ENCODE peak calls at places on chromosomes 11 and 22, in six cellular contexts. Y is coronary artery, M is HCT116, Z is retinal pigment epithelial cell, B is PC-3, K is small intestine. N is an unnamed sample.

GRCh38 chr11:77267910-77268309 is 33.6 kb downstream of the GDPD4 start:
- DNase-seq in Y (no peak), M (no peak), Z (no peak), B (no peak), K (no peak), N (no peak)

GRCh38 chr22:23536821-23537345 is 43.2 kb downstream of the IGLL1 start:
- DNase-seq in Y (no peak), M (no peak), Z (no peak), B (no peak), K (no peak), N (no peak)

GRCh38 chr11:133896642-133897330 is 51.5 kb upstream of the SPATA19 start:
- DNase-seq in Y (peak; percentile 61), M (no peak), Z (no peak), B (no peak), K (no peak), N (no peak)

GRCh38 chr11:101974255-101974654 is 57.9 kb upstream of the ANGPTL5 start:
- DNase-seq in Y (no peak), M (no peak), Z (no peak), B (peak; percentile 52), K (no peak), N (no peak)

GRCh38 chr22:29454186-29454745 is 15.9 kb downstream of the RFPL1 start:
- DNase-seq in Y (no peak), M (no peak), Z (no peak), B (no peak), K (no peak), N (no peak)

GRCh38 chr11:39443424-39444022 is 2015.9 kb downstream of the LRRC4C start:
- DNase-seq in Y (no peak), M (no peak), Z (no peak), B (no peak), K (no peak), N (no peak)

GRCh38 chr22:30212363-30212995 is 34.1 kb downstream of the LIF start:
- DNase-seq in Y (no peak), M (peak; percentile 93), Z (peak; percentile 100), B (peak; percentile 95), K (peak; percentile 72), N (no peak)

GRCh38 chr11:128981254-128981653 is 38.6 kb upstream of the TP53AIP1 start:
- DNase-seq in Y (no peak), M (no peak), Z (no peak), B (peak; percentile 87), K (no peak), N (no peak)

GRCh38 chr11:87719311-87720073 is 455.8 kb downstream of the RAB38 start:
- DNase-seq in Y (no peak), M (no peak), Z (peak; percentile 20), B (peak; percentile 14), K (no peak), N (no peak)

GRCh38 chr22:17570851-17571631 is 7.7 kb downstream of the SLC25A18 start:
- DNase-seq in Y (peak; percentile 97), M (no peak), Z (peak; percentile 83), B (no peak), K (peak; percentile 12), N (no peak)

GRCh38 chr11:130315354-130315970 is 745 bp upstream of the ZBTB44 start:
- DNase-seq in Y (peak; percentile 73), M (no peak), Z (no peak), B (no peak), K (peak; percentile 47), N (no peak)

GRCh38 chr11:34351051-34351450 is 6.8 kb downstream of the ABTB2 start:
- DNase-seq in Y (no peak), M (no peak), Z (no peak), B (no peak), K (no peak), N (no peak)

GRCh38 chr22:35328472-35328885 is 28.8 kb downstream of the TOM1 start:
- DNase-seq in Y (no peak), M (no peak), Z (no peak), B (no peak), K (no peak), N (no peak)

GRCh38 chr11:72007587-72007986 is 8.9 kb downstream of the IL18BP start:
- DNase-seq in Y (no peak), M (no peak), Z (no peak), B (no peak), K (no peak), N (no peak)

GRCh38 chr11:125903753-125904659 is at the start of gene DDX25:
- DNase-seq in Y (no peak), M (no peak), Z (no peak), B (no peak), K (no peak), N (peak; percentile 60)

GRCh38 chr11:6635082-6635932 is 16.1 kb upstream of the TPP1 start:
- DNase-seq in Y (no peak), M (no peak), Z (no peak), B (no peak), K (peak; percentile 83), N (no peak)

GRCh38 chr22:48319321-48320047 is 1508.2 kb downstream of the BRD1 start:
- DNase-seq in Y (no peak), M (no peak), Z (no peak), B (no peak), K (no peak), N (no peak)

DNA sequence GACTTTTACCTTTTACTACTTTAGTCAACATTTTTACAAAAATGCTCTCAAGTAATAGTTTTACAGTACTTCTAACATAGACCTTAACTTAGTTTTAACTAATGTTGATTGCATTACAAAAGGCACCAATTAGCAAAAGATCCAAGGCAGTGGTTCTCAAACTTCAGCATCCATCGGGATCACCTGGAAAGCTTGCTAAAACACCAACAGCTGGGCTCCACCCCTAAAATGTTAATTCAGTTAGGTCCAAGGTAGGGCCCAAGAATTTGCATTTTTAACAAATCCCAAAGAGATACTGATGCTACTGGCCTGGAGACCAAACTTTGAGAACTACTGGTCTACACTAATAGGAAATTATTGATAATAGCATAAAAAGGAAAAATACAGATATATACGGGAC is 5.9 kb downstream of the MTMR2 start:
- DNase-seq in Y (no peak), M (no peak), Z (no peak), B (no peak), K (no peak), N (no peak)
- H3K4me3 ChIP-seq in Y (no peak overlapping the region), M (no peak overlapping the region), Z (no peak overlapping the region), B (no peak overlapping the region), K (no peak overlapping the region), N (no peak overlapping the region)

DNA sequence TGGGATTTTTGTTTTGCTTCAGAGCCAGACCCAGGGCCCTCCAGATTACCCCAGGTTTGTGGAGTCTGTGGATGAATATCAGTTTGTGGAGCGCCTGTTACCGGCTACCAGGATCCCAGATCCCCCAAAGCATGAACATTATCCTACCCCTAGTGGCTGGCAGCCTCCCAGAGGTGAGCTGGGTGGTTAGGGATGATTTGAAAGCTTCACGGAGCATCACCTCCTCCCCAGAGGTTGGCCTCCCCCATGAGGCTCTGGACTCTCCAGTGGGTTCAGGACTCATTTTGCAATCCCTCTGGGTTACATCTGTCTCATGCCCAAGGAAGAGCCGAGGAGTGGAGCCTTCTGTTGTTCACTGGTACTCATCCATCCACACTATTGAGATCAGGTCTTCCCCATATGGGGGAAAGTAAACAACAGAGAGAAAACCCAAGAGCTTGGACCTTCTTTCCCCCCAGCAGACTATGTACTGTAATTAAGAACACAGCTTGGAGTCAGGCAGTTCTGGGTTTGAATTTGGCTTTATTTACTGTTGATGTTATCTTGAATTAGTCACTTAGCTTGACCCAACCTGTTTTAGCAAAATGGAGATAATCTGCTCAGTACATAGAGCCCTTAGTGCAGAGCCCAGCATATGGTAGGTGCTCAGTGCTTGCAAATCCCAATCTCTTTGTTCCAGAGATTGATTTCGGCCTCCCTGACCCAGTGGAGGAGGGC is 2.5 kb downstream of the MRPL49 start:
- DNase-seq in Y (peak; percentile 56), M (no peak), Z (no peak), B (no peak), K (no peak), N (no peak)
- H3K4me3 ChIP-seq in Y (no peak overlapping the region), M (no peak overlapping the region), Z (no peak overlapping the region), B (no peak overlapping the region), K (no peak overlapping the region), N (no peak overlapping the region)

GRCh38 chr11:44564198-44564597 is 1.3 kb upstream of the CD82 start:
- DNase-seq in Y (no peak), M (no peak), Z (no peak), B (no peak), K (peak; percentile 96), N (no peak)

GRCh38 chr11:44565746-44566558 is 489 bp downstream of the CD82 start:
- DNase-seq in Y (no peak), M (no peak), Z (no peak), B (no peak), K (peak; percentile 57), N (no peak)

GRCh38 chr11:44564653-44565007 is 833 bp upstream of the CD82 start:
- DNase-seq in Y (peak; percentile 97), M (no peak), Z (peak; percentile 78), B (peak; percentile 60), K (peak; percentile 69), N (no peak)

GRCh38 chr11:44566559-44566949 is 1.1 kb downstream of the CD82 start:
- DNase-seq in Y (no peak), M (no peak), Z (no peak), B (no peak), K (no peak), N (peak; percentile 72)

DNA sequence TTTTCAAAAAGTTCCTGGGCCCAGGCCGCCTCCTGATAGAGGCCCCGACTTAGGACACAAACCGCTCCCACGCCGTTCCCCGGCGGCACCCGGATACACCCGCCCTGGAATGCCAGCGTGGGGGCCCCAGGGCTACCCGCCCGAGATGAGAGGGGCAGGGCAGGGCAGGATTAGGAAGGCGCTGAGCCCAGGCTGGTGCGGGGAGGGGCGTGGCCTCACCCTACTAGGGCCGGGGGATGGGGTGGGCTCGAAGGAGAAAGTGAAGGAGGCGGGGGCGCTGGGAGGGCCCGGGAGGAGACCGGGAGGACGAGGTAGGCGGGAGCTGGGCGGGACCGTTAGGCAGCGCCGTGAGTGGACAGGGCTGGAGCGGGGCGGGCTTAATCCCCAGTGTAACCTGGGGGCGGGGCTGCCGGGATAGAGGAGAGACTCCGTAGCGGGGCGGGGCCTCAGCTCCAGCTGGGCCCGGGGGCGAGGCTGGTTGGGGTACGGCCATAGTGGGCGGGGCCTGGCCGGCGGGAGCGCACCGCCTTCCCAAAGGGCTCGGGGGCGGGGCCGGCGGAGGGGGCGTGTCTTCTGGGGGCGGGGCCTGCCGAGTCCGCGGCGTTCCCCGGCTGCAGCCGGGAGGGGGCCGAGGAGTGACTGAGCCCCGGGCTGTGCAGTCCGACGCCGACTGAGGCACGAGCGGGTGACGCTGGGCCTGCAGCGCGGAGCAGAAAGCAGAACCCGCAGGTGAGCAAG is at the start of gene CD82:
- DNase-seq in Y (peak; percentile 100), M (peak; percentile 92), Z (peak; percentile 93), B (peak; percentile 96), K (peak; percentile 99), N (peak; percentile 95)
- H3K4me3 ChIP-seq in Y (peak within 1 kb of the TSS; percentile 80), M (peak within 1 kb of the TSS; percentile 60), Z (peak within 1 kb of the TSS; percentile 64), B (peak within 1 kb of the TSS; percentile 76), K (peak within 1 kb of the TSS; percentile 52), N (peak within 1 kb of the TSS; percentile 95)

DNA sequence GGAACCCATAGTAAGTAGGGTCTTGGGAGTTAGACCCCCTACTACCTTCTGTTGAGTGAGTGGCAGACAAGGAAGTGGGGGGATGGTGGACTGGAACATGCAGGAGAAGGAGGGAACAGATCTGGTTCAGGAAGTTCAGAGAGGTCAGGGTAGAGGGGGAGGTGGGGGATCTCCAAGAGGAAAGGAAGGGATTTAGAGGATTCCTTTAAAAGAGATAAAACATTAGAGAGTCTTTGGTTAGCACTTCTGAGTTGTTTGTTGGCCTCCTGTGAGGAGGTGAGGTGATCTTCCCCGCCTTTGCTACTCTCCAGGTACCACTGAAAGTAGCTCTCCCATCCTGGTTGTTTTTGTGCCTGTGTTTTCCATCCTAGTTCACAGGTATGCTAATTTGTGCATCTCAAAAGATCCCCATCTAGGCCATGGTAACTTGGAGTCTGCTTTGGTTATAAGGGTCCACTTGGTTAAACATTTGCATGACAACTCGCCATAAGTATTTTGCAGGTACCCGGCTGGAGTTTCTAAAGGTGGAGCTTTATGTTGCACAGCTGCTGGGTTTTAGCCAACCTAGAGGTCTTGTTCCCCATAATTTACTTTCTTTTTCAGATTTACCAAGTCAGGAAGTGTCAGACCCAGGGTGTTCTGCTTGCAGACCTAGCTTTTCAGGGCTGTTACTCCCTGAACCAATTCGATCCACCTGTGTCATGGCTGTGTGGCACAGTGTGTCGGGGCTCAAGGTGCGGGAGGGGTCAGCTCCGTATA is 79.3 kb upstream of the SORL1 start:
- DNase-seq in Y (no peak), M (no peak), Z (no peak), B (no peak), K (no peak), N (no peak)
- H3K4me3 ChIP-seq in Y (no peak overlapping the region), M (no peak overlapping the region), Z (no peak overlapping the region), B (no peak overlapping the region), K (no peak overlapping the region), N (no peak overlapping the region)

N was measured in Jurkat, Clone E6-1.